ENCODE peak calls at places on chromosomes 7 and 10, in ten cellular contexts. I, D, G, B, R, N, X, C, M and J are unnamed samples. For H3K4me1, the result is how much of the 10 kb centered on the place peaks cover.

GRCh38 chr7:138089080-138089901 is 13.0 kb downstream of the AKR1D1 start:
- DNase-seq in C (no peak), R (no peak), N (no peak), X (no peak), D (no peak), I (no peak), G (no peak), M (no peak), B (no peak), J (no peak)

GRCh38 chr7:45084336-45084735 is 4.4 kb downstream of the NACAD start:
- DNase-seq in C (no peak), R (no peak), B (no peak), M (no peak), N (no peak), D (no peak), G (no peak), X (no peak), I (no peak), J (no peak)

GRCh38 chr7:47778153-47778661 is 170.1 kb downstream of the PKD1L1 start:
- DNase-seq in X (no peak), G (no peak), B (no peak), R (no peak), I (no peak), N (no peak), C (no peak), D (no peak), M (no peak), J (no peak)

GRCh38 chr10:92413519-92413918 is 122.6 kb downstream of the MARCHF5 start:
- DNase-seq in I (no peak), M (no peak), R (no peak), X (no peak), N (no peak), D (no peak), B (no peak), G (no peak), C (no peak), J (no peak)

GRCh38 chr7:98352621-98353020 is 48.3 kb downstream of the BAIAP2L1 start:
- DNase-seq in R (no peak), I (no peak), G (no peak), D (no peak), C (peak), N (no peak), B (no peak), M (no peak), X (no peak), J (no peak)

GRCh38 chr10:132832186-132832983 is 46.4 kb upstream of the NKX6-2 start:
- DNase-seq in M (no peak), R (no peak), N (no peak), I (no peak), C (no peak), D (no peak), G (no peak), X (no peak), B (no peak), J (no peak)

GRCh38 chr7:128737867-128738390 is 1.2 kb upstream of the CALU start:
- DNase-seq in G (no peak), N (peak), I (peak), R (no peak), C (no peak), M (no peak), B (no peak), X (no peak), D (no peak), J (no peak)

GRCh38 chr7:32890553-32891045 is 961 bp downstream of the KBTBD2 start:
- DNase-seq in D (peak), M (no peak), C (peak), G (peak), X (peak), R (peak), N (peak), B (no peak), I (peak), J (no peak)

GRCh38 chr7:148729984-148730733 is 31.5 kb downstream of the CUL1 start:
- DNase-seq in X (no peak), I (no peak), M (no peak), B (no peak), N (no peak), C (no peak), R (no peak), D (no peak), G (no peak), J (no peak)

GRCh38 chr7:129865093-129865931 is 87.4 kb downstream of the UBE2H start:
- DNase-seq in C (no peak), X (no peak), B (no peak), I (no peak), D (no peak), N (no peak), G (no peak), M (no peak), R (no peak), J (no peak)

GRCh38 chr10:7085913-7086589 is 324.8 kb downstream of the SFMBT2 start:
- DNase-seq in I (peak), R (no peak), C (no peak), B (no peak), X (peak), N (no peak), G (no peak), D (no peak), M (no peak), J (no peak)

GRCh38 chr10:62384057-62384446 is 9.9 kb downstream of the ZNF365 start:
- DNase-seq in X (no peak), C (no peak), D (no peak), R (no peak), G (no peak), N (peak), M (no peak), B (no peak), I (no peak), J (no peak)

GRCh38 chr7:27175626-27176342 is 1.7 kb upstream of the HOXA10 start:
- DNase-seq in B (no peak), G (no peak), C (no peak), D (peak), R (no peak), N (no peak), X (no peak), M (no peak), I (no peak), J (peak)

GRCh38 chr7:128247640-128248194 is 6.6 kb downstream of the LEP start:
- DNase-seq in I (no peak), N (peak), C (no peak), M (no peak), G (no peak), B (no peak), R (no peak), X (no peak), D (no peak), J (no peak)

GRCh38 chr10:58666024-58666423 is 153.4 kb downstream of the BICC1 start:
- DNase-seq in I (no peak), D (no peak), M (no peak), C (peak), G (no peak), X (no peak), N (no peak), B (no peak), R (peak), J (no peak)

GRCh38 chr7:85733163-85733915 is 546.5 kb upstream of the SEMA3D start:
- DNase-seq in B (no peak), N (no peak), M (no peak), G (no peak), R (no peak), D (no peak), I (no peak), X (no peak), C (no peak), J (no peak)

GRCh38 chr10:78452782-78453181 is 419.1 kb downstream of the RPS24 start:
- DNase-seq in B (no peak), M (no peak), R (no peak), N (no peak), X (no peak), G (no peak), D (no peak), I (no peak), C (no peak), J (no peak)

GRCh38 chr7:141675431-141676210 is 26.3 kb downstream of the DENND11 start:
- DNase-seq in M (no peak), I (no peak), R (no peak), X (no peak), G (no peak), N (no peak), B (no peak), C (no peak), D (no peak), J (no peak)

GRCh38 chr10:50552771-50553535 is 70.8 kb downstream of the SGMS1 start:
- DNase-seq in C (peak), D (no peak), I (peak), B (no peak), N (no peak), R (peak), M (no peak), X (no peak), G (no peak), J (no peak)

GRCh38 chr10:24494777-24495176 is 228.9 kb downstream of the ARHGAP21 start:
- DNase-seq in X (no peak), N (no peak), D (no peak), B (no peak), I (no peak), R (no peak), C (no peak), G (no peak), M (no peak), J (no peak)

GRCh38 chr7:81161459-81162075 is 242.7 kb upstream of the SEMA3C start:
- DNase-seq in C (no peak), D (peak), X (peak), I (no peak), B (no peak), M (peak), G (peak), N (peak), R (no peak), J (peak)

GRCh38 chr10:116170815-116171250 is 102.2 kb downstream of the GFRA1 start:
- DNase-seq in R (no peak), N (no peak), C (no peak), G (no peak), I (peak), B (no peak), D (no peak), M (no peak), X (no peak), J (no peak)

GRCh38 chr7:378551-379455 is 88.8 kb downstream of the FOXL3 start:
- DNase-seq in B (peak), D (peak), N (no peak), X (no peak), I (peak), R (peak), M (no peak), G (no peak), C (peak), J (no peak)

GRCh38 chr10:31587691-31588090 is 268.7 kb downstream of the ZEB1 start:
- DNase-seq in B (no peak), X (no peak), M (no peak), R (no peak), I (no peak), N (no peak), G (no peak), C (no peak), D (no peak), J (no peak)

GRCh38 chr7:23012797-23013714 is 874 bp downstream of the HYCC1 start:
- DNase-seq in C (peak), N (no peak), I (peak), B (peak), X (no peak), M (peak), R (peak), G (no peak), D (peak), J (no peak)

GRCh38 chr10:86651631-86652331 is 2.6 kb upstream of the OPN4 start:
- DNase-seq in N (no peak), G (no peak), X (no peak), M (no peak), D (peak), B (no peak), C (no peak), R (no peak), I (no peak), J (no peak)

GRCh38 chr10:133258818-133259602 is 17.7 kb downstream of the ADAM8 start:
- DNase-seq in C (peak), D (peak), I (no peak), R (peak), X (no peak), N (peak), G (no peak), M (peak), B (peak), J (peak)

GRCh38 chr7:154774303-154774702 is 228.6 kb downstream of the PAXIP1 start:
- DNase-seq in X (no peak), N (no peak), D (no peak), C (no peak), R (no peak), M (no peak), B (no peak), G (peak), I (no peak), J (no peak)

GRCh38 chr7:154776350-154776749 is 226.6 kb downstream of the PAXIP1 start:
- DNase-seq in C (no peak), R (no peak), M (no peak), I (no peak), B (no peak), N (no peak), D (no peak), X (no peak), G (no peak), J (no peak)

GRCh38 chr7:154777023-154777422 is 225.9 kb downstream of the PAXIP1 start:
- DNase-seq in M (no peak), G (no peak), B (no peak), R (no peak), I (peak), N (peak), D (no peak), X (peak), C (no peak), J (no peak)

GRCh38 chr7:154777489-154777888 is 225.4 kb downstream of the PAXIP1 start:
- DNase-seq in D (no peak), X (no peak), R (no peak), I (no peak), G (no peak), B (no peak), N (no peak), M (no peak), C (no peak), J (no peak)

GRCh38 chr7:154775681-154776080 is 227.2 kb downstream of the PAXIP1 start:
- DNase-seq in C (no peak), I (no peak), N (no peak), G (no peak), R (no peak), X (no peak), D (no peak), B (no peak), M (no peak), J (no peak)
- TF ChIP-seq CTCF in C (no peak), I (no peak), N (no peak), G (no peak), R (no peak), X (no peak), D (no peak), B (no peak), M (no peak), J (no peak)

GRCh38 chr7:30977222-30977621 is 13.5 kb downstream of the GHRHR start:
- DNase-seq in C (peak), I (no peak), R (no peak), D (no peak), B (no peak), N (no peak), M (no peak), X (no peak), G (no peak), J (no peak)
- H3K4me1 ChIP-seq in C (under half), I (under half), R (under half), D (under half), B (under half), N (under half), M (under half), X (under half), G (under half), J (under half)

DNA sequence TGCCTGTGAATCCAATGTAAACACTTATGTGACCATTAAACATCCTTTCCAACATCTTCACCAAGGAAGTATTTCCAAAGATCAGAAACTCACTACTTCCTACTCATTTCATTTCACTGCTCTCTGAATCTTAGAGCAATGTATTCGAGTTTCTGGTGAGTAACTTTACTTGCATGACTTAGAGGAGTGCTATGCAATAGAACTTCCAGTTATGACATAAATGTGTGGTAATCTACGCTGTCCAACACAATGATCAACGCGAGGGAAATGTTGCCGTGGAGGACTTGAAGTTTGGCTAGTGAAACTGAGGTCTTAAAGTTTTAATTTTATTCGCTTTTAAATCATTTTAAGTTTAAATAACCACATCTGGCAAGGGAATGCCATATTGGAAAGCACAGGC is 1326.3 kb downstream of the XPNPEP1 start:
- DNase-seq in N (no peak), C (no peak), I (no peak), R (no peak), M (no peak), B (no peak), D (no peak), G (no peak), X (no peak), J (no peak)
- TF ChIP-seq CTCF in N (no peak), C (no peak), I (no peak), R (no peak), M (no peak), B (no peak), D (no peak), G (no peak), X (no peak), J (no peak)

DNA sequence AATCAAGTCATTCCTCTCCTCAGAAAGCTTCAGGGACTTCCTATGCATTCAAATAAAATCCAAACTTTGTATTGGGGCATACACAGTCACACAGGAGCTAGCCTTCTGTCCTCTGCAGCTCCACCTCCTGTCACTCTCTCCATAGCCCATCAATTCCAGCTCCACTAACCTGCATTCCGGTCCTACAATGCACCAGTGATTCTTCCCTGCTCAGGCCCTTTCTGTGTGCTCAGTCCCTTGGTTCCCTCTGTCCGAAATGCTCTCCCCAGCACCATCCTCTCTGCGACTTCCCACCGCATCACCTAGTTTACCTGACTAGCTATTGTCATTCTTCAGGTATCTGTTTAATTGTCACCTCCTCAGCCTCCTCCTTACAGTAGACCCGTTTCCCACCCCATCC is 26.4 kb upstream of the YAE1 start:
- DNase-seq in G (no peak), I (peak), X (no peak), B (no peak), R (no peak), C (no peak), N (no peak), M (no peak), D (no peak), J (no peak)
- H3K4me1 ChIP-seq in G (under half), I (under half), X (under half), B (under half), R (under half), C (under half), N (under half), M (under half), D (under half), J (under half)